ENCODE peak calls at places on chromosomes 16 and 17, in ten cellular contexts. H is stromal cell of bone marrow, I is ELR, C is amniotic stem cell, X is DMS153, J is SJSA1, P is astrocyte of the cerebellum, G is RPMI7951, U is kidney glomerular epithelial cell, N is astrocyte of the hippocampus. B is an unnamed sample.

GRCh38 chr16:63702981-63703590 is 1418.8 kb downstream of the CDH11 start:
- DNase-seq in P (no peak), I (no peak), N (no peak), X (peak), U (peak), C (no peak), H (no peak), J (no peak), G (no peak), B (no peak)

GRCh38 chr16:57430955-57431354 is 16.2 kb downstream of the CIAPIN1 start:
- DNase-seq in P (no peak), J (no peak), X (no peak), H (no peak), C (no peak), I (no peak), N (no peak), U (no peak), G (no peak), B (no peak)

GRCh38 chr16:11101695-11102522 is 154.1 kb downstream of the SOCS1 start:
- DNase-seq in U (no peak), G (no peak), J (no peak), H (no peak), P (no peak), N (no peak), C (no peak), I (no peak), X (no peak), B (peak)

GRCh38 chr17:59851431-59852375 is 41.0 kb downstream of the TUBD1 start:
- DNase-seq in J (peak), H (peak), G (peak), U (peak), N (peak), P (peak), I (peak), C (no peak), X (no peak), B (no peak)

GRCh38 chr17:80908206-80908605 is 83.4 kb upstream of the CHMP6 start:
- DNase-seq in P (no peak), U (no peak), C (no peak), N (no peak), J (no peak), I (no peak), H (no peak), G (no peak), X (no peak), B (no peak)

GRCh38 chr17:848402-848801 is 66.2 kb downstream of the MRM3 start:
- DNase-seq in J (no peak), G (no peak), N (no peak), H (no peak), I (no peak), X (no peak), C (no peak), P (no peak), U (no peak), B (no peak)

GRCh38 chr16:30092373-30093010 is 768 bp upstream of the TBX6 start:
- DNase-seq in H (no peak), J (peak), X (peak), C (no peak), N (peak), P (no peak), G (peak), I (peak), U (no peak), B (no peak)

GRCh38 chr17:62618647-62619412 is 8.6 kb upstream of the MRC2 start:
- DNase-seq in I (no peak), G (no peak), H (no peak), P (no peak), C (no peak), X (no peak), U (no peak), J (no peak), N (no peak), B (no peak)

GRCh38 chr16:12462690-12463646 is 340.7 kb downstream of the CPPED1 start:
- DNase-seq in I (peak), U (no peak), C (no peak), X (no peak), N (peak), P (peak), G (peak), H (peak), J (no peak), B (peak)

GRCh38 chr17:17513626-17514025 is 17.4 kb upstream of the RASD1 start:
- DNase-seq in P (no peak), J (no peak), I (no peak), X (no peak), N (no peak), G (no peak), U (no peak), H (no peak), C (no peak), B (no peak)

GRCh38 chr16:49356728-49357488 is 16.7 kb upstream of the C16orf78 start:
- DNase-seq in P (no peak), G (no peak), J (no peak), H (no peak), U (no peak), C (no peak), N (no peak), I (no peak), X (no peak), B (no peak)

GRCh38 chr16:81625544-81626152 is 153.4 kb upstream of the PLCG2 start:
- DNase-seq in N (peak), U (peak), I (peak), G (peak), X (no peak), C (no peak), J (no peak), H (no peak), P (no peak), B (no peak)

GRCh38 chr16:79082955-79083354 is 517.6 kb downstream of the MAF start:
- DNase-seq in J (no peak), I (no peak), H (no peak), G (no peak), X (no peak), C (no peak), P (no peak), N (no peak), U (no peak), B (no peak)

GRCh38 chr16:3171181-3171854 is 16.7 kb upstream of the OR1F1 start:
- DNase-seq in H (no peak), J (no peak), C (no peak), P (no peak), I (no peak), G (no peak), U (peak), X (no peak), N (no peak), B (no peak)

GRCh38 chr16:23119570-23119969 is 29.7 kb downstream of the USP31 start:
- DNase-seq in N (peak), C (no peak), J (no peak), U (no peak), P (no peak), I (no peak), H (no peak), G (no peak), X (no peak), B (no peak)

GRCh38 chr17:17423656-17424055 is 53.1 kb upstream of the MED9 start:
- DNase-seq in N (no peak), C (no peak), H (no peak), J (no peak), U (no peak), G (no peak), I (no peak), X (no peak), P (no peak), B (no peak)

B was measured in retinal pigment epithelial cell.